ENCODE peak calls at places on chromosomes 5 and 9, in eight cellular contexts. One of them, this sample, is unnamed.

GRCh38 chr9:68480807-68481206 is 59.9 kb downstream of the TMEM252 start:
- DNase-seq in hepatocyte: no peak
- DNase-seq in MCF 10A: no peak
- DNase-seq in transverse colon: no peak
- DNase-seq in RWPE1: no peak
- DNase-seq in tibial artery: no peak
- DNase-seq in endothelial cell: no peak
- DNase-seq in brain microvascular endothelial cell: no peak
- DNase-seq in this sample: no peak

GRCh38 chr5:42982107-42982622 is 58.0 kb downstream of the ANXA2R start:
- DNase-seq in hepatocyte: peak
- DNase-seq in MCF 10A: no peak
- DNase-seq in transverse colon: no peak
- DNase-seq in RWPE1: no peak
- DNase-seq in tibial artery: no peak
- DNase-seq in endothelial cell: no peak
- DNase-seq in brain microvascular endothelial cell: no peak
- DNase-seq in this sample: no peak

GRCh38 chr5:18968966-18969365 is 1019.0 kb downstream of the CDH18 start:
- DNase-seq in hepatocyte: no peak
- DNase-seq in MCF 10A: peak
- DNase-seq in transverse colon: no peak
- DNase-seq in RWPE1: peak
- DNase-seq in tibial artery: no peak
- DNase-seq in endothelial cell: no peak
- DNase-seq in brain microvascular endothelial cell: no peak
- DNase-seq in this sample: no peak

GRCh38 chr5:15238006-15238405 is 262.0 kb upstream of the FBXL7 start:
- DNase-seq in hepatocyte: no peak
- DNase-seq in MCF 10A: no peak
- DNase-seq in transverse colon: no peak
- DNase-seq in RWPE1: no peak
- DNase-seq in tibial artery: no peak
- DNase-seq in endothelial cell: no peak
- DNase-seq in brain microvascular endothelial cell: no peak
- DNase-seq in this sample: no peak

GRCh38 chr5:84287964-84288363 is 96.7 kb downstream of the EDIL3 start:
- DNase-seq in hepatocyte: no peak
- DNase-seq in MCF 10A: peak
- DNase-seq in transverse colon: no peak
- DNase-seq in RWPE1: peak
- DNase-seq in tibial artery: no peak
- DNase-seq in endothelial cell: no peak
- DNase-seq in brain microvascular endothelial cell: peak
- DNase-seq in this sample: peak

GRCh38 chr9:99867536-99867935 is 38.9 kb upstream of the STX17 start:
- DNase-seq in hepatocyte: no peak
- DNase-seq in MCF 10A: peak
- DNase-seq in transverse colon: no peak
- DNase-seq in RWPE1: no peak
- DNase-seq in tibial artery: no peak
- DNase-seq in endothelial cell: no peak
- DNase-seq in brain microvascular endothelial cell: no peak
- DNase-seq in this sample: no peak

GRCh38 chr5:62969409-62970120 is 390.9 kb downstream of the LRRC70 start:
- DNase-seq in hepatocyte: no peak
- DNase-seq in MCF 10A: no peak
- DNase-seq in transverse colon: no peak
- DNase-seq in RWPE1: no peak
- DNase-seq in tibial artery: no peak
- DNase-seq in endothelial cell: no peak
- DNase-seq in brain microvascular endothelial cell: no peak
- DNase-seq in this sample: no peak

GRCh38 chr9:76741524-76741923 is 22.7 kb upstream of the PCA3 start:
- DNase-seq in hepatocyte: no peak
- DNase-seq in MCF 10A: no peak
- DNase-seq in transverse colon: no peak
- DNase-seq in RWPE1: no peak
- DNase-seq in tibial artery: no peak
- DNase-seq in endothelial cell: no peak
- DNase-seq in brain microvascular endothelial cell: no peak
- DNase-seq in this sample: no peak

GRCh38 chr5:151819830-151820229 is 48.1 kb downstream of the G3BP1 start:
- DNase-seq in hepatocyte: no peak
- DNase-seq in MCF 10A: no peak
- DNase-seq in transverse colon: no peak
- DNase-seq in RWPE1: no peak
- DNase-seq in tibial artery: no peak
- DNase-seq in endothelial cell: no peak
- DNase-seq in brain microvascular endothelial cell: no peak
- DNase-seq in this sample: no peak

GRCh38 chr9:27564685-27565084 is 8.6 kb downstream of the C9orf72 start:
- DNase-seq in hepatocyte: no peak
- DNase-seq in MCF 10A: no peak
- DNase-seq in transverse colon: no peak
- DNase-seq in RWPE1: no peak
- DNase-seq in tibial artery: no peak
- DNase-seq in endothelial cell: no peak
- DNase-seq in brain microvascular endothelial cell: no peak
- DNase-seq in this sample: no peak

GRCh38 chr9:38707885-38708640 is 11.9 kb downstream of the FAM240B start:
- DNase-seq in hepatocyte: no peak
- DNase-seq in MCF 10A: peak
- DNase-seq in transverse colon: no peak
- DNase-seq in RWPE1: no peak
- DNase-seq in tibial artery: no peak
- DNase-seq in endothelial cell: no peak
- DNase-seq in brain microvascular endothelial cell: no peak
- DNase-seq in this sample: no peak

GRCh38 chr9:122020398-122020797 is 72.7 kb downstream of the TTLL11 start:
- DNase-seq in hepatocyte: no peak
- DNase-seq in MCF 10A: no peak
- DNase-seq in transverse colon: no peak
- DNase-seq in RWPE1: no peak
- DNase-seq in tibial artery: no peak
- DNase-seq in endothelial cell: no peak
- DNase-seq in brain microvascular endothelial cell: no peak
- DNase-seq in this sample: no peak

GRCh38 chr9:126700296-126700695 is 86.6 kb downstream of the LMX1B start:
- DNase-seq in hepatocyte: no peak
- DNase-seq in MCF 10A: no peak
- DNase-seq in transverse colon: no peak
- DNase-seq in RWPE1: no peak
- DNase-seq in tibial artery: no peak
- DNase-seq in endothelial cell: peak
- DNase-seq in brain microvascular endothelial cell: no peak
- DNase-seq in this sample: no peak

GRCh38 chr5:94281402-94281801 is 337.0 kb downstream of the KIAA0825 start:
- DNase-seq in hepatocyte: no peak
- DNase-seq in MCF 10A: no peak
- DNase-seq in transverse colon: no peak
- DNase-seq in RWPE1: no peak
- DNase-seq in tibial artery: no peak
- DNase-seq in endothelial cell: no peak
- DNase-seq in brain microvascular endothelial cell: no peak
- DNase-seq in this sample: no peak

GRCh38 chr5:148873690-148874485 is 47.5 kb downstream of the ADRB2 start:
- DNase-seq in hepatocyte: no peak
- DNase-seq in MCF 10A: no peak
- DNase-seq in transverse colon: no peak
- DNase-seq in RWPE1: no peak
- DNase-seq in tibial artery: no peak
- DNase-seq in endothelial cell: no peak
- DNase-seq in brain microvascular endothelial cell: no peak
- DNase-seq in this sample: no peak

GRCh38 chr9:137764981-137765380 is 112.6 kb upstream of the CACNA1B start:
- DNase-seq in hepatocyte: no peak
- DNase-seq in MCF 10A: no peak
- DNase-seq in transverse colon: no peak
- DNase-seq in RWPE1: no peak
- DNase-seq in tibial artery: no peak
- DNase-seq in endothelial cell: no peak
- DNase-seq in brain microvascular endothelial cell: no peak
- DNase-seq in this sample: no peak

DNA sequence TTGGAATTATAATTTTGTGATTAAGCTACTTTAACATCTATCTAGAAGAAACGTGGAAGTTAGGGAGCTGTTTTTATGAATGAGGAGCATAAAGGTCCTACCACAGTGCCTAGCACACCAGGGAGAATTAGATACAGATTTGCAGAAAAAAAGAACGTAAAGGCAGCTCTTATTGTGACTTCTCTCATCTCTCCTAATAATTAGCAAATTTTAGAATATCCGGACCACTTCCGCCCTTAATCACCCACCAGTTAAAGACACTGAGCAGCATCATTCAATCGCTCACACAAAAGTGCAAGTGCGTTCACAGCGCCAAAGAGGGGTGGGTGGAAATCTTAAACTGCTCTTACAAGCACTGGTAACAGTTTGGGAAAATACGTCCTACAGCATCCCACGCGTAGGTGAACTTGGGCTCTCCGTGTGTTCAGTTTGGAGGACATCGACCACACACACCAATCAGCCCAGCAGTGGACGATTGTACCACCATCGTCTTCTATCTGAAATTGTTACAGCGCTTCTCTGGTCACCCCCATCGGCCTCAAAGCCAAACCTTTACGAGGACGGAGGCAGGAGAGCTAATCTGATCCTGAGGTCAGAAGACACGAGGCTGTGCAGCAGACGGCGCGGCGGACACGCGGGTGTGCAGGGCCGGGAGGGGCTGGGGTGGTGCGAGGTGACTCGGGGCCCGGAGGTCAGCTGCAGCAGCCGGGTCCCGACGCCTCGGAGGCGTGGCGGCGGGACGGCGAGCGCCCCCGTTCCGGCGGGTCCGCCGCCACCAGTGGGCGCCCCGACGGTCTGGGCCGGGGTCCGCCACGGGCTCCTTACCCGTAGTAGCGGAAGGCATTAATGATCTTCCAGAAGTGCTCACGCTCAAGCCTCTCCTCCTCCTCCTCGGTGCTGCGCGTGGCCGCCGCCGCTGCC is 646 bp downstream of the CARNMT1 start:
- DNase-seq in hepatocyte: peak
- DNase-seq in MCF 10A: peak
- DNase-seq in transverse colon: peak
- DNase-seq in RWPE1: peak
- DNase-seq in tibial artery: peak
- DNase-seq in endothelial cell: peak
- DNase-seq in brain microvascular endothelial cell: peak
- DNase-seq in this sample: no peak
- TF ChIP-seq CTCF in hepatocyte: no peak
- TF ChIP-seq CTCF in MCF 10A: no peak
- TF ChIP-seq CTCF in transverse colon: no peak
- TF ChIP-seq CTCF in RWPE1: no peak
- TF ChIP-seq CTCF in tibial artery: no peak
- TF ChIP-seq CTCF in endothelial cell: peak
- TF ChIP-seq CTCF in brain microvascular endothelial cell: no peak
- TF ChIP-seq CTCF in this sample: no peak

GRCh38 chr5:124043456-124043855 is 531.5 kb downstream of the CSNK1G3 start:
- DNase-seq in hepatocyte: no peak
- DNase-seq in MCF 10A: peak
- DNase-seq in transverse colon: no peak
- DNase-seq in RWPE1: no peak
- DNase-seq in tibial artery: no peak
- DNase-seq in endothelial cell: no peak
- DNase-seq in brain microvascular endothelial cell: no peak
- DNase-seq in this sample: no peak
- TF ChIP-seq CTCF in hepatocyte: no peak
- TF ChIP-seq CTCF in MCF 10A: peak
- TF ChIP-seq CTCF in transverse colon: no peak
- TF ChIP-seq CTCF in RWPE1: no peak
- TF ChIP-seq CTCF in tibial artery: no peak
- TF ChIP-seq CTCF in endothelial cell: no peak
- TF ChIP-seq CTCF in brain microvascular endothelial cell: peak
- TF ChIP-seq CTCF in this sample: no peak

DNA sequence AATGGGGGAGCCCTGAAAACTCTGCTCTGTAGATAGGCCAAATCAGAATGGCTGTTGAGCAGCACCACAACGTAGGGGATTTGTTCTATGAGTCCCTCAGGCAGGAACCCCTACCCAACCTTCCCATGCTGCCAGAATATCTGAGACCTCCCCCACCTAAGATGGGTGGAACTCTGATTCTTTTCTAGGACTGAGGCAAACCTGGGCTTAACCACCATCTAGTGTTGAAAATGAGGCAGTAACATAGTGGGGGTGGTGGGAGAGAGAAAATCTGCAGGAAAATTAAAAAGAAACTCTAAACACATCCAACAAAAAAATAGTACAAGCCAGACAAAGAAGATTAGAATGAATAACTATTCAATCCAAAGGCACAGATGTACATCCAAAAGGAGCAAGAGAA is 228.4 kb downstream of the ATPSCKMT start:
- DNase-seq in hepatocyte: no peak
- DNase-seq in MCF 10A: no peak
- DNase-seq in transverse colon: no peak
- DNase-seq in RWPE1: no peak
- DNase-seq in tibial artery: no peak
- DNase-seq in endothelial cell: no peak
- DNase-seq in brain microvascular endothelial cell: peak
- DNase-seq in this sample: no peak
- TF ChIP-seq CTCF in hepatocyte: no peak
- TF ChIP-seq CTCF in MCF 10A: no peak
- TF ChIP-seq CTCF in transverse colon: no peak
- TF ChIP-seq CTCF in RWPE1: no peak
- TF ChIP-seq CTCF in tibial artery: no peak
- TF ChIP-seq CTCF in endothelial cell: no peak
- TF ChIP-seq CTCF in brain microvascular endothelial cell: peak
- TF ChIP-seq CTCF in this sample: no peak

GRCh38 chr5:181136361-181136955 is 5.5 kb upstream of the OR2V1 start:
- DNase-seq in hepatocyte: no peak
- DNase-seq in MCF 10A: no peak
- DNase-seq in transverse colon: no peak
- DNase-seq in RWPE1: no peak
- DNase-seq in tibial artery: no peak
- DNase-seq in endothelial cell: no peak
- DNase-seq in brain microvascular endothelial cell: no peak
- DNase-seq in this sample: no peak

GRCh38 chr5:181140766-181141165 is 6.6 kb upstream of the OR2V2 start:
- DNase-seq in hepatocyte: no peak
- DNase-seq in MCF 10A: no peak
- DNase-seq in transverse colon: no peak
- DNase-seq in RWPE1: no peak
- DNase-seq in tibial artery: no peak
- DNase-seq in endothelial cell: no peak
- DNase-seq in brain microvascular endothelial cell: no peak
- DNase-seq in this sample: no peak

GRCh38 chr5:181142054-181142453 is 5.3 kb upstream of the OR2V2 start:
- DNase-seq in hepatocyte: no peak
- DNase-seq in MCF 10A: no peak
- DNase-seq in transverse colon: no peak
- DNase-seq in RWPE1: no peak
- DNase-seq in tibial artery: no peak
- DNase-seq in endothelial cell: no peak
- DNase-seq in brain microvascular endothelial cell: no peak
- DNase-seq in this sample: no peak

GRCh38 chr5:181134259-181134658 is 3.3 kb upstream of the OR2V1 start:
- DNase-seq in hepatocyte: no peak
- DNase-seq in MCF 10A: peak
- DNase-seq in transverse colon: no peak
- DNase-seq in RWPE1: no peak
- DNase-seq in tibial artery: no peak
- DNase-seq in endothelial cell: no peak
- DNase-seq in brain microvascular endothelial cell: no peak
- DNase-seq in this sample: no peak

GRCh38 chr5:181138258-181138657 is 7.3 kb upstream of the OR2V1 start:
- DNase-seq in hepatocyte: no peak
- DNase-seq in MCF 10A: peak
- DNase-seq in transverse colon: no peak
- DNase-seq in RWPE1: no peak
- DNase-seq in tibial artery: no peak
- DNase-seq in endothelial cell: no peak
- DNase-seq in brain microvascular endothelial cell: peak
- DNase-seq in this sample: no peak
- TF ChIP-seq CTCF in hepatocyte: no peak
- TF ChIP-seq CTCF in MCF 10A: no peak
- TF ChIP-seq CTCF in transverse colon: no peak
- TF ChIP-seq CTCF in RWPE1: no peak
- TF ChIP-seq CTCF in tibial artery: no peak
- TF ChIP-seq CTCF in endothelial cell: no peak
- TF ChIP-seq CTCF in brain microvascular endothelial cell: peak
- TF ChIP-seq CTCF in this sample: no peak

This sample was measured in astrocyte of the cerebellum.